ENCODE peak calls at places on chromosomes 1 and 21, in seven cellular contexts. V is fibroblast of lung; O is foreskin fibroblast; B is heart right ventricle; D is CD4-positive, CD25-positive, alpha-beta regulatory T cell; R is sigmoid colon; X is ascending aorta. Z is an unnamed sample.

GRCh38 chr1:243841507-243841906 is 8.5 kb downstream of the AKT3 start:
- DNase-seq in B (no peak), R (no peak), V (peak), D (no peak), O (peak), X (no peak), Z (peak)

GRCh38 chr1:174953657-174954435 is 45.9 kb upstream of the CACYBP start:
- DNase-seq in V (no peak), R (no peak), D (no peak), X (no peak), B (no peak), O (no peak), Z (no peak)

GRCh38 chr1:111754964-111755320 is 759 bp upstream of the DDX20 start:
- DNase-seq in B (peak), R (no peak), X (no peak), D (peak), O (peak), V (peak), Z (peak)

GRCh38 chr21:33825898-33826297 is 89.7 kb downstream of the ATP5PO start:
- DNase-seq in X (no peak), B (no peak), D (no peak), V (peak), O (peak), R (no peak), Z (peak)

GRCh38 chr1:2412773-2413494 is 570 bp upstream of the PEX10 start:
- DNase-seq in B (peak), R (no peak), D (no peak), V (no peak), X (no peak), O (peak), Z (peak)

GRCh38 chr21:14722841-14723483 is 176.8 kb upstream of the SAMSN1 start:
- DNase-seq in R (no peak), V (no peak), D (no peak), O (no peak), X (no peak), B (no peak), Z (no peak)

GRCh38 chr1:240768979-240769378 is 157.0 kb upstream of the GREM2 start:
- DNase-seq in R (no peak), V (no peak), X (no peak), O (no peak), B (no peak), D (no peak), Z (no peak)

GRCh38 chr1:228276901-228277490 is 69.2 kb downstream of the OBSCN start:
- DNase-seq in V (no peak), O (no peak), D (no peak), B (peak), R (peak), X (peak), Z (no peak)

GRCh38 chr1:54597455-54598030 is 25.8 kb downstream of the FAM151A start:
- DNase-seq in V (no peak), B (no peak), O (no peak), R (no peak), D (no peak), X (no peak), Z (no peak)

GRCh38 chr1:22056043-22056442 is 3.5 kb downstream of the CDC42 start:
- DNase-seq in D (no peak), R (no peak), O (peak), V (peak), X (no peak), B (no peak), Z (peak)
- H3K4me3 ChIP-seq in D (peak), R (no peak), O (no peak), V (no peak), X (peak), B (no peak), Z (no peak)

DNA sequence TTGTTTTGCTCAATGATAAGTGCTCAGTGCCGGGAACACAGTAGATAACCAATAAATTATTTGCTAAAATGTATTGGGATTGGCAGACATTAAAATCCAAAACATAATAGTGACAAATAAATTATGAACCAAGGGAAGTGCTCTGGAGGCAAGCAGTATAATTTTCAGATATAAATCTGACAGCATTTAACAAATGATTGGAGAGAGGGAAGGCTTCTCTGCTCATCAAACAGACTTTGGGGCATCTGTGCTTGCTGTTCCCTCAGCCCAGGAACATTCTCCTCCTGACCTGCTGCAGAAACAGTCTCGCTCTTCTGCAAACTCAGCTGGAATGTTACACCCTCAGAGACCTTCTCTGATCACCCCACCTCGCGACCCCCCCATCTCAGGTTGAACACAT is 2.2 kb downstream of the CD46 start:
- DNase-seq in R (no peak), V (no peak), O (no peak), B (no peak), X (no peak), D (no peak), Z (no peak)
- H3K4me3 ChIP-seq in R (no peak), V (no peak), O (peak), B (no peak), X (peak), D (peak), Z (no peak)

GRCh38 chr1:206455681-206456344 is 14.5 kb upstream of the IKBKE start:
- DNase-seq in D (no peak), V (no peak), O (no peak), X (no peak), B (peak), R (no peak), Z (no peak)

GRCh38 chr1:206457408-206457807 is 12.9 kb upstream of the IKBKE start:
- DNase-seq in B (no peak), D (no peak), X (no peak), V (no peak), O (no peak), R (no peak), Z (peak)

GRCh38 chr1:206455320-206455680 is 15.0 kb upstream of the IKBKE start:
- DNase-seq in X (no peak), B (no peak), O (no peak), V (no peak), D (no peak), R (no peak), Z (no peak)

GRCh38 chr1:206459703-206460102 is 10.6 kb upstream of the IKBKE start:
- DNase-seq in B (no peak), R (no peak), V (no peak), O (no peak), D (no peak), X (no peak), Z (no peak)

GRCh38 chr1:206456577-206457375 is 13.5 kb upstream of the IKBKE start:
- DNase-seq in O (peak), V (peak), R (no peak), D (no peak), B (no peak), X (no peak), Z (no peak)
- H3K4me3 ChIP-seq in O (no peak), V (no peak), R (no peak), D (peak), B (no peak), X (no peak), Z (no peak)

DNA sequence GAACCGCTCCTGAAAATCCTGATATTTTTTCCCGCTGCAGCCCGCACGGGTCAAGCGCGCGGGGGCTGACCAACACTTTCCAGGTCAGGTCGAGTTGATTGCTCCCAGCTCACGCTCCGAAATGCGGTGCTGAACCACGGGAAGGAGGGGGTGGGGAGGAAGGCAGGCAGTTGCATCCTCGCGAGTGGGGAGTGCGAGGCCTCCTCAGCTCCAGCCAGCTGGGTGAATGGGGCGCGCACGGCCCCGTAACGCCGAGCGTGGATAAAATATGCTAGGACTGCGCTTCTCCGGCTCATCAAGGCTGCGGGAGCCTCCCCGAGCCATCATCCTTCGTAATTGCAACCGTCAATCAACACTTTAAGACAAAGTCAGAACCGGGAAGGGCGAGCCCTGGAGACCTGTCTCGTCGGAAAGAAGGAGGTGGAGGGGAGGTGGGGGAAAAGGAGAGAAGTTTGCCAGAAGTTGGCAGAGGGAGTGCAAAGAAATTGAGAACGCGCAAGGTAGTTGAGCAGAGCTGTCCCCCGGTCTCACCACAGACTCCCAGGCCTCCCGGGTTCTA is 8.0 kb downstream of the NR5A2 start:
- DNase-seq in R (no peak), X (no peak), V (no peak), O (peak), B (no peak), D (no peak), Z (no peak)
- H3K4me3 ChIP-seq in R (peak), X (peak), V (peak), O (no peak), B (no peak), D (no peak), Z (peak)